ENCODE peak calls at places on chromosomes 12 and 14, in eight cellular contexts. One of them, this sample, is unnamed.

GRCh38 chr12:121223283-121223946 is 13.5 kb downstream of the P2RX4 start:
- DNase-seq in ovary: no peak
- DNase-seq in iris pigment epithelial cell: no peak
- DNase-seq in astrocyte of the cerebellum: no peak
- DNase-seq in central memory CD4-positive, alpha-beta T cell: peak; percentile 50
- DNase-seq in dermis microvascular lymphatic vessel endothelial cell: peak; percentile 16
- DNase-seq in heart right ventricle: no peak
- DNase-seq in EH: peak; percentile 31
- DNase-seq in this sample: no peak

GRCh38 chr14:70489579-70490175 is 37.7 kb downstream of the ADAM21 start:
- DNase-seq in heart right ventricle: no peak
- DNase-seq in ovary: no peak
- DNase-seq in iris pigment epithelial cell: no peak
- DNase-seq in central memory CD4-positive, alpha-beta T cell: no peak
- DNase-seq in astrocyte of the cerebellum: no peak
- DNase-seq in dermis microvascular lymphatic vessel endothelial cell: no peak
- DNase-seq in EH: no peak
- DNase-seq in this sample: no peak

GRCh38 chr12:59834659-59835474 is 239.0 kb downstream of the SLC16A7 start:
- DNase-seq in iris pigment epithelial cell: peak; percentile 47
- DNase-seq in EH: peak; percentile 40
- DNase-seq in ovary: no peak
- DNase-seq in astrocyte of the cerebellum: no peak
- DNase-seq in dermis microvascular lymphatic vessel endothelial cell: peak; percentile 12
- DNase-seq in heart right ventricle: no peak
- DNase-seq in central memory CD4-positive, alpha-beta T cell: no peak
- DNase-seq in this sample: peak; percentile 67

GRCh38 chr12:118060301-118061010 is 523 bp downstream of the WSB2 start:
- DNase-seq in heart right ventricle: peak; percentile 63
- DNase-seq in dermis microvascular lymphatic vessel endothelial cell: peak; percentile 59
- DNase-seq in astrocyte of the cerebellum: no peak
- DNase-seq in central memory CD4-positive, alpha-beta T cell: peak; percentile 25
- DNase-seq in iris pigment epithelial cell: peak; percentile 31
- DNase-seq in EH: peak; percentile 55
- DNase-seq in ovary: peak; percentile 73
- DNase-seq in this sample: peak; percentile 76

GRCh38 chr14:61724133-61724532 is 28.8 kb downstream of the HIF1A start:
- DNase-seq in heart right ventricle: no peak
- DNase-seq in iris pigment epithelial cell: no peak
- DNase-seq in EH: no peak
- DNase-seq in ovary: no peak
- DNase-seq in dermis microvascular lymphatic vessel endothelial cell: no peak
- DNase-seq in astrocyte of the cerebellum: no peak
- DNase-seq in central memory CD4-positive, alpha-beta T cell: no peak
- DNase-seq in this sample: no peak

GRCh38 chr12:31618228-31619025 is 27.5 kb upstream of the DENND5B start:
- DNase-seq in heart right ventricle: no peak
- DNase-seq in astrocyte of the cerebellum: no peak
- DNase-seq in ovary: no peak
- DNase-seq in dermis microvascular lymphatic vessel endothelial cell: no peak
- DNase-seq in EH: peak; percentile 41
- DNase-seq in iris pigment epithelial cell: peak; percentile 68
- DNase-seq in central memory CD4-positive, alpha-beta T cell: no peak
- DNase-seq in this sample: no peak

GRCh38 chr12:49092086-49092815 is 2.4 kb downstream of the DHH start:
- DNase-seq in heart right ventricle: peak; percentile 39
- DNase-seq in EH: peak; percentile 69
- DNase-seq in ovary: no peak
- DNase-seq in central memory CD4-positive, alpha-beta T cell: peak; percentile 42
- DNase-seq in dermis microvascular lymphatic vessel endothelial cell: peak; percentile 48
- DNase-seq in astrocyte of the cerebellum: no peak
- DNase-seq in iris pigment epithelial cell: peak; percentile 26
- DNase-seq in this sample: peak; percentile 49

GRCh38 chr14:92040431-92041040 is 677 bp upstream of the TRIP11 start:
- DNase-seq in central memory CD4-positive, alpha-beta T cell: no peak
- DNase-seq in heart right ventricle: no peak
- DNase-seq in ovary: no peak
- DNase-seq in EH: peak; percentile 36
- DNase-seq in astrocyte of the cerebellum: no peak
- DNase-seq in iris pigment epithelial cell: peak; percentile 25
- DNase-seq in dermis microvascular lymphatic vessel endothelial cell: peak; percentile 53
- DNase-seq in this sample: peak; percentile 50

GRCh38 chr14:55129086-55129427 is at the start of gene LGALS3:
- DNase-seq in ovary: peak; percentile 84
- DNase-seq in heart right ventricle: peak; percentile 85
- DNase-seq in EH: peak; percentile 72
- DNase-seq in astrocyte of the cerebellum: no peak
- DNase-seq in iris pigment epithelial cell: peak; percentile 63
- DNase-seq in dermis microvascular lymphatic vessel endothelial cell: peak; percentile 72
- DNase-seq in central memory CD4-positive, alpha-beta T cell: peak; percentile 25
- DNase-seq in this sample: peak; percentile 92

GRCh38 chr14:51209457-51209856 is 30.6 kb upstream of the TMX1 start:
- DNase-seq in EH: no peak
- DNase-seq in ovary: no peak
- DNase-seq in central memory CD4-positive, alpha-beta T cell: no peak
- DNase-seq in dermis microvascular lymphatic vessel endothelial cell: no peak
- DNase-seq in heart right ventricle: no peak
- DNase-seq in astrocyte of the cerebellum: no peak
- DNase-seq in iris pigment epithelial cell: no peak
- DNase-seq in this sample: no peak

GRCh38 chr12:81644503-81644902 is 114.6 kb downstream of the PPFIA2 start:
- DNase-seq in astrocyte of the cerebellum: peak; percentile 48
- DNase-seq in ovary: no peak
- DNase-seq in central memory CD4-positive, alpha-beta T cell: peak; percentile 28
- DNase-seq in dermis microvascular lymphatic vessel endothelial cell: peak; percentile 21
- DNase-seq in EH: peak; percentile 4
- DNase-seq in heart right ventricle: no peak
- DNase-seq in iris pigment epithelial cell: peak; percentile 54
- DNase-seq in this sample: peak; percentile 83

GRCh38 chr12:50888666-50889065 is 45.9 kb downstream of the TMPRSS12 start:
- DNase-seq in astrocyte of the cerebellum: no peak
- DNase-seq in EH: no peak
- DNase-seq in dermis microvascular lymphatic vessel endothelial cell: no peak
- DNase-seq in central memory CD4-positive, alpha-beta T cell: no peak
- DNase-seq in ovary: no peak
- DNase-seq in iris pigment epithelial cell: no peak
- DNase-seq in heart right ventricle: no peak
- DNase-seq in this sample: no peak

GRCh38 chr12:73906757-73907156 is 630.9 kb upstream of the ATXN7L3B start:
- DNase-seq in heart right ventricle: no peak
- DNase-seq in EH: no peak
- DNase-seq in dermis microvascular lymphatic vessel endothelial cell: no peak
- DNase-seq in iris pigment epithelial cell: no peak
- DNase-seq in central memory CD4-positive, alpha-beta T cell: no peak
- DNase-seq in astrocyte of the cerebellum: no peak
- DNase-seq in ovary: no peak
- DNase-seq in this sample: no peak

GRCh38 chr14:65164068-65164824 is 61.9 kb upstream of the MAX start:
- DNase-seq in astrocyte of the cerebellum: peak; percentile 62
- DNase-seq in central memory CD4-positive, alpha-beta T cell: peak; percentile 56
- DNase-seq in heart right ventricle: no peak
- DNase-seq in EH: peak; percentile 58
- DNase-seq in dermis microvascular lymphatic vessel endothelial cell: peak; percentile 54
- DNase-seq in ovary: no peak
- DNase-seq in iris pigment epithelial cell: peak; percentile 42
- DNase-seq in this sample: peak; percentile 83

GRCh38 chr12:94062796-94063635 is 85.4 kb upstream of the PLXNC1 start:
- DNase-seq in astrocyte of the cerebellum: no peak
- DNase-seq in iris pigment epithelial cell: no peak
- DNase-seq in heart right ventricle: no peak
- DNase-seq in dermis microvascular lymphatic vessel endothelial cell: no peak
- DNase-seq in central memory CD4-positive, alpha-beta T cell: no peak
- DNase-seq in ovary: no peak
- DNase-seq in EH: no peak
- DNase-seq in this sample: no peak

GRCh38 chr14:101595887-101596721 is 34.8 kb downstream of the DIO3 start:
- DNase-seq in central memory CD4-positive, alpha-beta T cell: peak; percentile 26
- DNase-seq in astrocyte of the cerebellum: no peak
- DNase-seq in heart right ventricle: no peak
- DNase-seq in EH: peak; percentile 1
- DNase-seq in ovary: peak; percentile 8
- DNase-seq in dermis microvascular lymphatic vessel endothelial cell: no peak
- DNase-seq in iris pigment epithelial cell: no peak
- DNase-seq in this sample: no peak

GRCh38 chr12:33423706-33424105 is 15.9 kb downstream of the SYT10 start:
- DNase-seq in central memory CD4-positive, alpha-beta T cell: no peak
- DNase-seq in EH: no peak
- DNase-seq in astrocyte of the cerebellum: no peak
- DNase-seq in iris pigment epithelial cell: no peak
- DNase-seq in heart right ventricle: no peak
- DNase-seq in ovary: no peak
- DNase-seq in dermis microvascular lymphatic vessel endothelial cell: no peak
- DNase-seq in this sample: no peak

GRCh38 chr12:127263621-127264020 is 1003.3 kb upstream of the TMEM132C start:
- DNase-seq in dermis microvascular lymphatic vessel endothelial cell: no peak
- DNase-seq in ovary: no peak
- DNase-seq in central memory CD4-positive, alpha-beta T cell: no peak
- DNase-seq in heart right ventricle: no peak
- DNase-seq in astrocyte of the cerebellum: no peak
- DNase-seq in iris pigment epithelial cell: no peak
- DNase-seq in EH: peak; percentile 63
- DNase-seq in this sample: no peak

GRCh38 chr12:99957866-99958466 is 26.8 kb downstream of the ANKS1B start:
- DNase-seq in EH: no peak
- DNase-seq in astrocyte of the cerebellum: no peak
- DNase-seq in iris pigment epithelial cell: no peak
- DNase-seq in dermis microvascular lymphatic vessel endothelial cell: no peak
- DNase-seq in central memory CD4-positive, alpha-beta T cell: no peak
- DNase-seq in heart right ventricle: no peak
- DNase-seq in ovary: no peak
- DNase-seq in this sample: no peak

GRCh38 chr12:78864483-78865296 is at the start of gene SYT1:
- DNase-seq in EH: peak; percentile 74
- DNase-seq in iris pigment epithelial cell: peak; percentile 81
- DNase-seq in heart right ventricle: peak; percentile 6
- DNase-seq in central memory CD4-positive, alpha-beta T cell: no peak
- DNase-seq in dermis microvascular lymphatic vessel endothelial cell: peak; percentile 91
- DNase-seq in astrocyte of the cerebellum: peak; percentile 76
- DNase-seq in ovary: peak; percentile 76
- DNase-seq in this sample: peak; percentile 74

GRCh38 chr14:100904307-100905019 is 941 bp upstream of the RTL1 start:
- DNase-seq in dermis microvascular lymphatic vessel endothelial cell: no peak
- DNase-seq in astrocyte of the cerebellum: no peak
- DNase-seq in central memory CD4-positive, alpha-beta T cell: no peak
- DNase-seq in heart right ventricle: no peak
- DNase-seq in ovary: peak; percentile 68
- DNase-seq in EH: no peak
- DNase-seq in iris pigment epithelial cell: no peak
- DNase-seq in this sample: no peak

GRCh38 chr12:88624911-88625310 is 44.6 kb upstream of the KITLG start:
- DNase-seq in ovary: no peak
- DNase-seq in astrocyte of the cerebellum: peak; percentile 22
- DNase-seq in EH: peak; percentile 76
- DNase-seq in iris pigment epithelial cell: peak; percentile 75
- DNase-seq in dermis microvascular lymphatic vessel endothelial cell: no peak
- DNase-seq in central memory CD4-positive, alpha-beta T cell: no peak
- DNase-seq in heart right ventricle: no peak
- DNase-seq in this sample: peak; percentile 82

GRCh38 chr12:107967170-107967569 is 161.9 kb upstream of the WSCD2 start:
- DNase-seq in ovary: no peak
- DNase-seq in heart right ventricle: no peak
- DNase-seq in iris pigment epithelial cell: no peak
- DNase-seq in central memory CD4-positive, alpha-beta T cell: no peak
- DNase-seq in EH: no peak
- DNase-seq in dermis microvascular lymphatic vessel endothelial cell: no peak
- DNase-seq in astrocyte of the cerebellum: no peak
- DNase-seq in this sample: no peak

GRCh38 chr12:113955109-113955970 is 10.8 kb downstream of the RBM19 start:
- DNase-seq in central memory CD4-positive, alpha-beta T cell: no peak
- DNase-seq in dermis microvascular lymphatic vessel endothelial cell: peak; percentile 43
- DNase-seq in heart right ventricle: no peak
- DNase-seq in ovary: no peak
- DNase-seq in astrocyte of the cerebellum: no peak
- DNase-seq in iris pigment epithelial cell: peak; percentile 18
- DNase-seq in EH: peak; percentile 30
- DNase-seq in this sample: peak; percentile 11

GRCh38 chr12:94873368-94874085 is 130.0 kb downstream of the NDUFA12 start:
- DNase-seq in EH: peak; percentile 6
- DNase-seq in central memory CD4-positive, alpha-beta T cell: no peak
- DNase-seq in astrocyte of the cerebellum: no peak
- DNase-seq in ovary: peak; percentile 52
- DNase-seq in dermis microvascular lymphatic vessel endothelial cell: peak; percentile 10
- DNase-seq in iris pigment epithelial cell: peak; percentile 35
- DNase-seq in heart right ventricle: peak; percentile 29
- DNase-seq in this sample: peak; percentile 58

GRCh38 chr12:128932521-128932920 is 79.2 kb downstream of the GLT1D1 start:
- DNase-seq in dermis microvascular lymphatic vessel endothelial cell: no peak
- DNase-seq in iris pigment epithelial cell: no peak
- DNase-seq in heart right ventricle: no peak
- DNase-seq in astrocyte of the cerebellum: no peak
- DNase-seq in EH: no peak
- DNase-seq in ovary: no peak
- DNase-seq in central memory CD4-positive, alpha-beta T cell: no peak
- DNase-seq in this sample: no peak

GRCh38 chr12:79266511-79267129 is 402.0 kb downstream of the SYT1 start:
- DNase-seq in ovary: no peak
- DNase-seq in heart right ventricle: no peak
- DNase-seq in EH: no peak
- DNase-seq in iris pigment epithelial cell: no peak
- DNase-seq in central memory CD4-positive, alpha-beta T cell: no peak
- DNase-seq in astrocyte of the cerebellum: no peak
- DNase-seq in dermis microvascular lymphatic vessel endothelial cell: no peak
- DNase-seq in this sample: no peak

GRCh38 chr14:29783556-29783955 is 144.1 kb downstream of the PRKD1 start:
- DNase-seq in iris pigment epithelial cell: no peak
- DNase-seq in EH: no peak
- DNase-seq in dermis microvascular lymphatic vessel endothelial cell: no peak
- DNase-seq in heart right ventricle: no peak
- DNase-seq in astrocyte of the cerebellum: no peak
- DNase-seq in ovary: no peak
- DNase-seq in central memory CD4-positive, alpha-beta T cell: no peak
- DNase-seq in this sample: no peak

GRCh38 chr12:108850854-108851573 is 6.4 kb downstream of the SSH1 start:
- DNase-seq in heart right ventricle: peak; percentile 62
- DNase-seq in central memory CD4-positive, alpha-beta T cell: no peak
- DNase-seq in astrocyte of the cerebellum: no peak
- DNase-seq in dermis microvascular lymphatic vessel endothelial cell: peak; percentile 96
- DNase-seq in iris pigment epithelial cell: peak; percentile 97
- DNase-seq in ovary: no peak
- DNase-seq in EH: peak; percentile 92
- DNase-seq in this sample: peak; percentile 70

GRCh38 chr14:94601961-94602391 is 10.2 kb upstream of the SERPINA3 start:
- DNase-seq in iris pigment epithelial cell: peak; percentile 92
- DNase-seq in ovary: peak; percentile 81
- DNase-seq in EH: peak; percentile 90
- DNase-seq in heart right ventricle: peak; percentile 67
- DNase-seq in dermis microvascular lymphatic vessel endothelial cell: peak; percentile 60
- DNase-seq in central memory CD4-positive, alpha-beta T cell: no peak
- DNase-seq in astrocyte of the cerebellum: peak; percentile 92
- DNase-seq in this sample: peak; percentile 90

GRCh38 chr14:89360277-89360676 is 56.8 kb downstream of the FOXN3 start:
- DNase-seq in central memory CD4-positive, alpha-beta T cell: no peak
- DNase-seq in dermis microvascular lymphatic vessel endothelial cell: no peak
- DNase-seq in iris pigment epithelial cell: no peak
- DNase-seq in ovary: no peak
- DNase-seq in astrocyte of the cerebellum: no peak
- DNase-seq in EH: no peak
- DNase-seq in heart right ventricle: no peak
- DNase-seq in this sample: no peak

GRCh38 chr12:41188058-41188840 is at the start of gene PDZRN4:
- DNase-seq in central memory CD4-positive, alpha-beta T cell: no peak
- DNase-seq in ovary: no peak
- DNase-seq in iris pigment epithelial cell: peak; percentile 4
- DNase-seq in EH: no peak
- DNase-seq in heart right ventricle: peak; percentile 13
- DNase-seq in dermis microvascular lymphatic vessel endothelial cell: no peak
- DNase-seq in astrocyte of the cerebellum: no peak
- DNase-seq in this sample: peak; percentile 12

GRCh38 chr12:117439531-117440001 is 78.1 kb upstream of the NOS1 start:
- DNase-seq in ovary: no peak
- DNase-seq in iris pigment epithelial cell: no peak
- DNase-seq in central memory CD4-positive, alpha-beta T cell: no peak
- DNase-seq in EH: no peak
- DNase-seq in astrocyte of the cerebellum: no peak
- DNase-seq in dermis microvascular lymphatic vessel endothelial cell: no peak
- DNase-seq in heart right ventricle: peak; percentile 36
- DNase-seq in this sample: no peak

GRCh38 chr12:6626654-6627283 is 9.0 kb downstream of the LPAR5 start:
- DNase-seq in EH: no peak
- DNase-seq in dermis microvascular lymphatic vessel endothelial cell: no peak
- DNase-seq in ovary: no peak
- DNase-seq in iris pigment epithelial cell: no peak
- DNase-seq in central memory CD4-positive, alpha-beta T cell: no peak
- DNase-seq in heart right ventricle: no peak
- DNase-seq in astrocyte of the cerebellum: no peak
- DNase-seq in this sample: no peak